ENCODE peak calls at places on chromosomes 4 and X, in four cellular contexts. P is K562, O is H1, T is GM12878. C is an unnamed sample.

GRCh38 chrX:9522756-9523155 is 57.9 kb downstream of the TBL1X start:
- DNase-seq in O (no peak), P (no peak), T (no peak), C (no peak)

GRCh38 chr4:52546449-52546848 is 112.7 kb downstream of the USP46 start:
- DNase-seq in P (no peak), T (no peak), O (no peak), C (no peak)

GRCh38 chrX:54494970-54495813 is 842 bp downstream of the FGD1 start:
- DNase-seq in T (no peak), P (no peak), O (no peak), C (no peak)

GRCh38 chr4:8835521-8836365 is 35.9 kb downstream of the HMX1 start:
- DNase-seq in O (no peak), P (no peak), T (no peak), C (no peak)

GRCh38 chr4:109683621-109684253 is 19.5 kb downstream of the CASP6 start:
- DNase-seq in O (no peak), P (no peak), T (no peak), C (no peak)

GRCh38 chr4:61375316-61375715 is 175.2 kb downstream of the ADGRL3 start:
- DNase-seq in T (no peak), O (no peak), P (no peak), C (no peak)

GRCh38 chr4:54676062-54676461 is 18.3 kb downstream of the KIT start:
- DNase-seq in P (no peak), T (no peak), O (no peak), C (no peak)

GRCh38 chrX:15931362-15931761 is 76.7 kb upstream of the AP1S2 start:
- DNase-seq in P (no peak), O (no peak), T (no peak), C (no peak)

GRCh38 chr4:65670331-65671031 is at the start of gene EPHA5:
- DNase-seq in T (no peak), P (no peak), O (peak; percentile 75), C (peak; percentile 3)

GRCh38 chrX:92213781-92214180 is 434.6 kb downstream of the PCDH11X start:
- DNase-seq in P (no peak), O (no peak), T (no peak), C (no peak)

GRCh38 chrX:114619874-114620273 is 36.0 kb downstream of the HTR2C start:
- DNase-seq in O (no peak), T (no peak), P (peak; percentile 10), C (no peak)

GRCh38 chr4:106594291-106594952 is 225.8 kb upstream of the GIMD1 start:
- DNase-seq in O (no peak), T (no peak), P (no peak), C (no peak)

GRCh38 chr4:152777488-152777887 is 2.0 kb downstream of the TIGD4 start:
- DNase-seq in P (no peak), T (no peak), O (no peak), C (no peak)
- TF ChIP-seq POLR2A in P (no peak), T (no peak), O (no peak), C (no peak)

DNA sequence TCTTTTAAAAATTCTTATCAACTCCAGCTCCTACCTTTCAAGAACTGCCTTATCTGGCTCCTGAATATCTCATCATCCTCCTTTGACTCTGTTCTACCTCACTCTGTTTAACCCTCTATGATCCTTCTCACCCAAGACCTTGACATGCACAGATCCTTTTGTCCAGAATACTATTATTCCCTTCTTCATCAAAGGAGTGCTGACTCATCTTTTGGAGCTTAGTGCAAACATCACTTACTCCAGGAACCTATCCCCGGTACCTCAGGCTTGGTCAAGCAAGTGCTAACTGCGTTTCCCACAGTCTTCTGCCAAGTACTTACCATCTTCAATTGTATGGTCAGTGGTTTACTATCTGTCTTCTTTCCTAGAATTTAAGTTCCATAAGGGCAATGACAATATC is 96.0 kb downstream of the PAPSS1 start:
- DNase-seq in O (no peak), P (no peak), T (no peak), C (no peak)
- TF ChIP-seq CBX5 in O (no peak), P (no peak), T (no peak), C (no peak)

GRCh38 chr4:3204021-3204431 is 44.9 kb upstream of the MSANTD1 start:
- DNase-seq in P (no peak), O (no peak), T (no peak), C (peak; percentile 33)
- H3K4me2 ChIP-seq in P (no peak overlapping the region), O (no peak overlapping the region), T (no peak overlapping the region), C (peak overlapping the region; percentile 59)

DNA sequence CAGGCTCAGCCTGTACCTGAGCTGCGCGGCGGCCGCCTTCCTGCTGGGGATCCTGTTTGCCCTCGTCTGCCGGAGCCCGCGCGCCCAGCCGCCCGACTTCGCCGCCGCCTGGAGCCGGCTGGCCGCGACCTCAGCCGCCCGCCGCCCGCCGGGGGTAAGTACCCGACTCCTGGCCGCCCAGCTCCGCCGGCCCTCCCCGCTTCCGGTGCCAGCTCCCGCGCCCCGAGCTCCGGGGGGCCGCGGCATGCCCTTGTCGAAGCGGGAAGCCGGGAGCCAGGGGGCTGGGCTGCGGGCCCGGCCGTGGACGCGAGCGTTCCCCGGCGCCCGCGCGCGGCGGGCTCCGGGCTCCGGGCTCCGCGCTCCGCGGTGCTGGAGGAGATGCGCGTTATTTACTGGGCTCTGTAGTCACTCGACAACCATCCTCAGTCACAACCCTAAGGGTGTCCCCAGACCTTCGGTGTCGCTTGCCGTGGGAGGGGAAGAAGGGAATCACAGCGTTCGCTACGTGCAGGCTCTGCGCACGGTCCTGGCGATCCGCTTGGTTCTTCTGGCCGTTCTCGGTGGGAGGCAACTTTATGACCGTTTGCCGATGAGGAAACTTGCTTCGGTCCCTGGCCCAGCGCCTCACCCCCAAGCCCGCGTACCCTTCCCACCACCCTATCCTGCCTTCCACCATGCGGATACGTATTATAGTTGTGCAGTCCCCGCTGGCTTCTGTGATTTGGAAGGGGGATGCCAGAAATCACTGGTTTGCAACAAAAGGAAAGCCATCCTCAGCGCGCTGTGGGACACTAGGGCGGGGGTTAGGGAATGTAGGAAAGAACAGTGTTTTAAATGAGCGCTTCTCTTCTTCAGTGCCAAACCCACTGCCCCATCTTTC is 944 bp downstream of the SNX25 start:
- DNase-seq in O (no peak), T (no peak), P (peak; percentile 35), C (peak; percentile 13)
- TF ChIP-seq POLR2A in O (no peak), T (peak; percentile 72), P (no peak), C (no peak)